ENCODE peak calls at places on chromosomes 16 and 17, in six cellular contexts. J, G, C, Z, H and A are unnamed samples.
A peak's percentile ranks its signal among the peaks of the same experiment; 100 is the strongest.

GRCh38 chr16:2232094-2232990 is 3.9 kb upstream of the DNASE1L2 start:
- DNase-seq in J (peak; percentile 21), G (no peak), H (no peak), C (no peak), Z (no peak), A (no peak)

GRCh38 chr16:51522902-51523301 is 371.8 kb upstream of the SALL1 start:
- DNase-seq in C (no peak), G (no peak), J (no peak), H (no peak), Z (no peak), A (no peak)

GRCh38 chr16:73069581-73070262 is 21.8 kb upstream of the ZFHX3 start:
- DNase-seq in C (no peak), G (no peak), Z (no peak), H (no peak), J (no peak), A (no peak)

GRCh38 chr17:29840884-29841283 is 89.1 kb downstream of the SSH2 start:
- DNase-seq in G (no peak), Z (no peak), H (no peak), J (no peak), C (no peak), A (no peak)

GRCh38 chr16:25155553-25156460 is 44.3 kb downstream of the LCMT1 start:
- DNase-seq in H (no peak), Z (no peak), C (no peak), G (no peak), J (no peak), A (no peak)

GRCh38 chr16:85614338-85615013 is 1.4 kb downstream of the GSE1 start:
- DNase-seq in H (peak; percentile 58), C (peak; percentile 21), G (no peak), Z (no peak), J (no peak), A (no peak)

GRCh38 chr17:31147507-31148202 is 52.9 kb downstream of the NF1 start:
- DNase-seq in Z (no peak), J (no peak), G (no peak), C (no peak), H (no peak), A (peak; percentile 27)

GRCh38 chr16:19375561-19376158 is 42.0 kb upstream of the TMC5 start:
- DNase-seq in C (peak; percentile 73), J (peak; percentile 32), Z (peak; percentile 70), G (peak; percentile 52), H (peak; percentile 32), A (peak; percentile 62)

GRCh38 chr16:21574372-21574771 is 25.0 kb upstream of the METTL9 start:
- DNase-seq in C (no peak), Z (no peak), H (no peak), G (no peak), J (no peak), A (no peak)

GRCh38 chr17:82441686-82442487 is 8.7 kb downstream of the CYBC1 start:
- DNase-seq in J (no peak), G (no peak), Z (no peak), H (no peak), C (no peak), A (no peak)

GRCh38 chr16:75196826-75197225 is 10.1 kb downstream of the CTRB2 start:
- DNase-seq in J (no peak), H (no peak), Z (no peak), G (no peak), C (no peak), A (no peak)

GRCh38 chr16:31451681-31452351 is 7.5 kb upstream of the ARMC5 start:
- DNase-seq in H (peak; percentile 62), G (peak; percentile 78), Z (peak; percentile 21), J (peak; percentile 78), C (peak; percentile 82), A (peak; percentile 80)

GRCh38 chr17:47120521-47121095 is 68.5 kb downstream of the CDC27 start:
- DNase-seq in G (no peak), Z (no peak), J (no peak), C (no peak), H (no peak), A (no peak)

GRCh38 chr17:60157487-60158040 is 7.8 kb downstream of the CA4 start:
- DNase-seq in Z (no peak), J (no peak), C (no peak), H (no peak), G (peak; percentile 9), A (no peak)

GRCh38 chr17:62705781-62706597 is 78.5 kb downstream of the MRC2 start:
- DNase-seq in G (no peak), H (peak; percentile 46), Z (no peak), J (no peak), C (no peak), A (no peak)

GRCh38 chr17:2423271-2423670 is 22.4 kb upstream of the MNT start:
- DNase-seq in J (no peak), H (no peak), C (no peak), G (no peak), Z (no peak), A (no peak)

GRCh38 chr17:78132086-78132676 is 1.6 kb downstream of the TMC8 start:
- DNase-seq in H (no peak), G (no peak), Z (peak; percentile 81), C (no peak), J (no peak), A (no peak)

GRCh38 chr16:5490499-5490898 is 392.9 kb upstream of the EEF2KMT start:
- DNase-seq in G (peak; percentile 80), J (peak; percentile 36), Z (peak; percentile 35), H (no peak), C (peak; percentile 9), A (peak; percentile 74)

GRCh38 chr17:74404218-74404617 is 27.7 kb upstream of the GPRC5C start:
- DNase-seq in J (no peak), C (no peak), Z (no peak), H (no peak), G (no peak), A (no peak)

GRCh38 chr17:59668816-59669215 is 38.4 kb downstream of the PTRH2 start:
- DNase-seq in G (no peak), C (no peak), Z (no peak), J (no peak), H (no peak), A (peak; percentile 14)

GRCh38 chr17:16287563-16288027 is 65.7 kb downstream of the CENPV start:
- DNase-seq in Z (no peak), G (no peak), H (no peak), C (no peak), J (no peak), A (no peak)

GRCh38 chr16:85878875-85879274 is 20.1 kb upstream of the IRF8 start:
- DNase-seq in Z (no peak), C (no peak), G (no peak), H (no peak), J (peak; percentile 36), A (no peak)

GRCh38 chr16:54484700-54485099 is 198.1 kb upstream of the IRX3 start:
- DNase-seq in C (no peak), G (no peak), J (peak; percentile 39), H (no peak), Z (no peak), A (no peak)

GRCh38 chr17:35252646-35253045 is 9.8 kb downstream of the SLFN5 start:
- DNase-seq in H (no peak), J (peak; percentile 33), C (no peak), Z (no peak), G (no peak), A (no peak)

GRCh38 chr16:54325616-54326265 is 39.2 kb upstream of the IRX3 start:
- DNase-seq in G (no peak), J (no peak), Z (no peak), C (no peak), H (no peak), A (no peak)

GRCh38 chr16:81221731-81222130 is 16.8 kb upstream of the BCO1 start:
- DNase-seq in H (no peak), J (no peak), Z (no peak), C (no peak), G (no peak), A (no peak)

GRCh38 chr17:82201498-82201910 is 11.1 kb downstream of the CCDC57 start:
- DNase-seq in G (no peak), H (no peak), C (no peak), J (no peak), Z (no peak), A (no peak)

GRCh38 chr16:63655846-63656245 is 1466.0 kb downstream of the CDH11 start:
- DNase-seq in H (no peak), J (no peak), C (no peak), G (no peak), Z (no peak), A (no peak)
- H3K4me3 ChIP-seq in H (no peak overlapping the region), J (no peak overlapping the region), C (no peak overlapping the region), G (no peak overlapping the region), Z (no peak overlapping the region), A (no peak overlapping the region)

GRCh38 chr16:12706628-12707027 is 97.1 kb downstream of the CPPED1 start:
- DNase-seq in C (no peak), J (no peak), Z (no peak), G (no peak), H (no peak), A (no peak)

GRCh38 chr16:12703935-12704334 is 99.8 kb downstream of the CPPED1 start:
- DNase-seq in C (no peak), Z (no peak), H (no peak), J (no peak), G (no peak), A (no peak)

GRCh38 chr16:12709807-12710206 is 93.9 kb downstream of the CPPED1 start:
- DNase-seq in H (no peak), G (no peak), Z (no peak), J (no peak), C (no peak), A (no peak)

GRCh38 chr16:12704492-12705111 is 99.1 kb downstream of the CPPED1 start:
- DNase-seq in H (no peak), C (no peak), Z (no peak), J (no peak), G (no peak), A (no peak)

DNA sequence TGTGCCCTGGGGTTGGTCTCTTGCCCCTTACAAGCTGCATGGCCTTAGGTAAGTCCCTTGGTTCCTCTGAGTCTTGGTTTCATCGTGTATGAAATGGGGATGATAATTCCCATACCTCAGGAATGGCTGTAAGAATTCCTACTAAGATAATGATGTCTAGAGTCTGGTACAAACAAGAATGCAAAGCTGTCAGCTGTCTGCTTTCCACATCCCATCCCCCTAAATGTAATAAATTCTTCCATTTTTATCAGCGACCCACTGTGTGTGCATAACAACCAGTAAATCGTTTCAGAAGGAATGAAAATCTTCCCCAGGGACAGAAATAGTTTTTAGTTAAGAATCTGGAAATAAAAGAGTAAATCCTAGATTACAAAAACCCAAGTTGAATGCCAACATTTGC is 95.4 kb downstream of the CPPED1 start:
- DNase-seq in H (no peak), Z (no peak), G (no peak), J (no peak), C (no peak), A (no peak)
- H3K4me1 ChIP-seq in H (no peaks in the 10 kb centered on the region), Z (no peaks in the 10 kb centered on the region), G (no peaks in the 10 kb centered on the region), J (no peaks in the 10 kb centered on the region), C (no peaks in the 10 kb centered on the region), A (no peaks in the 10 kb centered on the region)

GRCh38 chr17:58515286-58515685 is 848 bp upstream of the MTMR4 start:
- DNase-seq in J (no peak), H (no peak), C (no peak), Z (no peak), G (no peak), A (no peak)
- H3K4me3 ChIP-seq in J (peak overlapping the region; percentile 74), H (no peak overlapping the region), C (no peak overlapping the region), Z (no peak overlapping the region), G (no peak overlapping the region), A (peak overlapping the region; percentile 83)

DNA sequence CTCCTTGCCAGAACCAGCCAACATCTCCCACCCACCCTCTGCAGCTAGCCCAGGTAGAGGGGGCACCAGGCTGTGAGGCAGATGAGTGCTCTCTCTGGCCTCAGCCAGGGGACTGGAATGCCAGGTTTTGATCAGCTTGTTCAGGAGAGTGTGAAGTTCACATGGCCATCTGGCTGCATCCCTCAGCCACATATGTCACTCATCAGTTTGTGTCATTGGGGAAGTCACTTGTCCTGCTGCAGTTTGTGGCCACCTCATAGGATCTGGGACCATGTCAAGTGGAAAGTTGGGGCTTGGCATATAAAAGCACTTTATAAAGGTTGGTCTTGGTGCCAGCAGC is 147.6 kb downstream of the SOCS1 start:
- DNase-seq in C (no peak), Z (no peak), G (no peak), H (no peak), J (no peak), A (no peak)
- H3K4me1 ChIP-seq in C (no peaks in the 10 kb centered on the region), Z (peaks cover 18% of the 10 kb centered on the region), G (peaks cover 15% of the 10 kb centered on the region), H (peaks cover 8% of the 10 kb centered on the region), J (peaks cover 19% of the 10 kb centered on the region), A (peaks cover 18% of the 10 kb centered on the region)